ENCODE peak calls at places on chromosomes 7 and 10, in eight cellular contexts. Y, Q, E, L, R, P, O and U are unnamed samples.

GRCh38 chr10:121658611-121659010 is 60.4 kb upstream of the FGFR2 start:
- DNase-seq in Y (no peak), L (no peak), P (no peak), R (no peak), E (no peak), O (no peak), Q (no peak), U (no peak)

GRCh38 chr10:131750973-131751826 is 149.6 kb upstream of the PPP2R2D start:
- DNase-seq in P (no peak), E (no peak), R (no peak), Y (no peak), L (no peak), O (no peak), Q (no peak), U (peak; percentile 14)

GRCh38 chr10:12579954-12580858 is 230.9 kb downstream of the CAMK1D start:
- DNase-seq in E (no peak), R (no peak), O (peak; percentile 27), Q (no peak), P (no peak), Y (no peak), L (no peak), U (no peak)

GRCh38 chr10:23974886-23975830 is 233.8 kb upstream of the KIAA1217 start:
- DNase-seq in E (no peak), Q (no peak), Y (no peak), L (no peak), O (no peak), P (no peak), R (no peak), U (no peak)

GRCh38 chr7:92608380-92609322 is 18.5 kb upstream of the FAM133B start:
- DNase-seq in R (peak; percentile 24), L (no peak), O (peak; percentile 52), P (no peak), Q (no peak), E (no peak), Y (no peak), U (no peak)

GRCh38 chr10:14782691-14783363 is 8.1 kb upstream of the FAM107B start:
- DNase-seq in O (no peak), R (no peak), L (no peak), P (peak; percentile 24), Y (no peak), Q (peak; percentile 93), E (no peak), U (no peak)

GRCh38 chr10:62305813-62306212 is 37.2 kb upstream of the RTKN2 start:
- DNase-seq in E (no peak), O (no peak), Q (no peak), Y (no peak), P (no peak), R (no peak), L (no peak), U (no peak)

GRCh38 chr10:93595378-93596288 is 5.4 kb downstream of the RBP4 start:
- DNase-seq in O (no peak), Y (no peak), Q (no peak), L (no peak), E (no peak), P (no peak), R (no peak), U (no peak)

GRCh38 chr7:44379366-44380178 is 54.2 kb upstream of the CAMK2B start:
- DNase-seq in Q (peak; percentile 80), L (no peak), O (no peak), E (no peak), P (no peak), R (no peak), Y (no peak), U (no peak)

GRCh38 chr10:102967123-102967522 is 49.0 kb downstream of the CNNM2 start:
- DNase-seq in E (no peak), L (no peak), Q (no peak), P (no peak), Y (no peak), R (no peak), O (no peak), U (no peak)

GRCh38 chr7:141001122-141001521 is 13.6 kb downstream of the MRPS33 start:
- DNase-seq in R (no peak), O (no peak), Y (no peak), E (no peak), Q (no peak), L (no peak), P (no peak), U (no peak)

GRCh38 chr7:33981686-33982424 is 76.5 kb downstream of the BMPER start:
- DNase-seq in P (no peak), Y (no peak), O (no peak), R (no peak), E (no peak), L (no peak), Q (peak; percentile 63), U (no peak)

GRCh38 chr7:132858760-132859159 is 223.1 kb downstream of the CHCHD3 start:
- DNase-seq in P (no peak), R (no peak), Q (no peak), E (no peak), O (no peak), Y (no peak), L (no peak), U (no peak)

GRCh38 chr10:97571622-97572021 is 957 bp upstream of the ANKRD2 start:
- DNase-seq in R (no peak), P (no peak), Q (peak; percentile 16), Y (no peak), L (no peak), E (no peak), O (no peak), U (no peak)

GRCh38 chr10:62492012-62492869 is 118.1 kb downstream of the ZNF365 start:
- DNase-seq in Q (peak; percentile 22), O (peak; percentile 4), L (no peak), E (no peak), P (no peak), R (no peak), Y (no peak), U (peak; percentile 4)

GRCh38 chr7:34361663-34362250 is 296.3 kb upstream of the NPSR1 start:
- DNase-seq in R (no peak), E (no peak), P (no peak), Q (no peak), Y (no peak), O (no peak), L (no peak), U (no peak)

GRCh38 chr10:13915710-13916109 is 328.9 kb downstream of the PRPF18 start:
- DNase-seq in O (no peak), P (no peak), Y (no peak), E (no peak), Q (peak; percentile 29), L (no peak), R (no peak), U (peak; percentile 78)

GRCh38 chr10:72096115-72097000 is 8.0 kb upstream of the SPOCK2 start:
- DNase-seq in E (no peak), R (no peak), L (no peak), O (no peak), Q (peak; percentile 47), Y (peak; percentile 17), P (no peak), U (no peak)

GRCh38 chr7:42226354-42226941 is 10.6 kb downstream of the GLI3 start:
- DNase-seq in R (no peak), Q (peak; percentile 18), P (no peak), O (no peak), E (no peak), L (no peak), Y (no peak), U (no peak)

GRCh38 chr10:77377034-77377433 is 260.6 kb downstream of the KCNMA1 start:
- DNase-seq in Y (no peak), Q (peak; percentile 20), P (no peak), R (no peak), E (no peak), L (no peak), O (no peak), U (no peak)

GRCh38 chr7:50856821-50857220 is 74.1 kb upstream of the GRB10 start:
- DNase-seq in O (no peak), E (no peak), Y (no peak), P (no peak), L (no peak), R (no peak), Q (no peak), U (no peak)

GRCh38 chr10:101070098-101070497 is 8.3 kb downstream of the KAZALD1 start:
- DNase-seq in P (peak; percentile 41), L (no peak), Y (no peak), E (no peak), Q (no peak), R (no peak), O (no peak), U (no peak)

GRCh38 chr7:11689096-11689495 is 142.9 kb downstream of the THSD7A start:
- DNase-seq in P (no peak), Q (no peak), Y (no peak), L (no peak), E (no peak), R (no peak), O (no peak), U (no peak)

GRCh38 chr7:29306276-29307036 is 111.9 kb downstream of the CHN2 start:
- DNase-seq in Y (no peak), R (no peak), L (no peak), E (no peak), P (no peak), O (no peak), Q (no peak), U (no peak)

GRCh38 chr10:30607814-30608213 is 21.7 kb downstream of the LYZL2 start:
- DNase-seq in L (no peak), Q (no peak), E (no peak), P (no peak), Y (no peak), R (no peak), O (no peak), U (no peak)

GRCh38 chr10:60281792-60282353 is 107.8 kb downstream of the ANK3 start:
- DNase-seq in R (no peak), O (no peak), P (no peak), Q (no peak), Y (no peak), E (no peak), L (no peak), U (no peak)

GRCh38 chr7:116772926-116773749 is 89.2 kb upstream of the CAPZA2 start:
- DNase-seq in Q (no peak), P (no peak), R (no peak), O (no peak), Y (no peak), L (no peak), E (no peak), U (no peak)

GRCh38 chr7:157702311-157703023 is 365.7 kb downstream of the DNAJB6 start:
- DNase-seq in P (peak; percentile 1), Y (no peak), O (no peak), R (no peak), Q (no peak), E (peak; percentile 29), L (no peak), U (no peak)

GRCh38 chr7:101901661-101902491 is 84.5 kb downstream of the CUX1 start:
- DNase-seq in R (no peak), E (no peak), L (no peak), Y (no peak), Q (no peak), P (no peak), O (no peak), U (no peak)

GRCh38 chr10:36669615-36670325 is 455.6 kb upstream of the ANKRD30A start:
- DNase-seq in P (no peak), E (no peak), Y (no peak), R (no peak), O (no peak), L (no peak), Q (no peak), U (no peak)

GRCh38 chr10:15485684-15486316 is 114.7 kb upstream of the FAM171A1 start:
- DNase-seq in P (no peak), E (no peak), R (no peak), Y (no peak), O (no peak), L (no peak), Q (no peak), U (no peak)

GRCh38 chr7:96959135-96959534 is 46.2 kb upstream of the DLX6 start:
- DNase-seq in E (no peak), Y (no peak), R (no peak), P (no peak), O (no peak), Q (no peak), L (no peak), U (no peak)

GRCh38 chr10:68218786-68219185 is 13.1 kb downstream of the ATOH7 start:
- DNase-seq in P (peak; percentile 21), R (no peak), E (no peak), Q (no peak), L (no peak), Y (no peak), O (no peak), U (no peak)

GRCh38 chr10:86443069-86443468 is 76.5 kb upstream of the GRID1 start:
- DNase-seq in Q (peak; percentile 25), P (no peak), O (no peak), L (no peak), E (no peak), R (no peak), Y (peak; percentile 54), U (no peak)